ENCODE peak calls at places on chromosome 11, in eight cellular contexts. L is tibial nerve, V is astrocyte, E is heart left ventricle, M is cardiac muscle cell, C is breast epithelium, K is pancreas, A is thoracic aorta. X is an unnamed sample.

GRCh38 chr11:71456294-71456693 is 3.3 kb downstream of the NADSYN1 start:
- DNase-seq in A (no peak), V (no peak), M (no peak), E (no peak), C (no peak), L (no peak), K (no peak), X (no peak)

GRCh38 chr11:44955019-44955738 is 4.5 kb upstream of the TP53I11 start:
- DNase-seq in V (peak; percentile 83), E (peak; percentile 69), K (peak; percentile 43), A (no peak), M (peak; percentile 96), L (peak; percentile 48), C (no peak), X (peak; percentile 67)

GRCh38 chr11:75241036-75241905 is 697 bp downstream of the TPBGL start:
- DNase-seq in K (peak; percentile 78), M (peak; percentile 90), C (peak; percentile 76), V (peak; percentile 56), A (no peak), E (peak; percentile 82), L (peak; percentile 72), X (peak; percentile 84)

GRCh38 chr11:17272823-17273222 is 3.7 kb upstream of the NUCB2 start:
- DNase-seq in M (no peak), A (no peak), L (no peak), K (no peak), V (no peak), E (no peak), C (no peak), X (no peak)

GRCh38 chr11:12215192-12215591 is 104.8 kb downstream of the MICAL2 start:
- DNase-seq in C (no peak), V (no peak), E (no peak), M (no peak), L (no peak), K (no peak), A (no peak), X (no peak)

GRCh38 chr11:86947541-86947940 is 7.7 kb downstream of the FZD4 start:
- DNase-seq in V (no peak), E (no peak), M (no peak), K (no peak), L (no peak), C (no peak), A (no peak), X (no peak)

GRCh38 chr11:116454020-116454645 is 318.7 kb downstream of the BUD13 start:
- DNase-seq in K (peak; percentile 18), E (peak; percentile 28), M (peak; percentile 51), C (no peak), V (peak; percentile 12), A (no peak), L (peak; percentile 36), X (no peak)

GRCh38 chr11:129637473-129637872 is 178.2 kb upstream of the TMEM45B start:
- DNase-seq in M (no peak), K (no peak), A (no peak), L (no peak), E (no peak), C (no peak), V (peak; percentile 49), X (no peak)

GRCh38 chr11:110896358-110896757 is 184.1 kb upstream of the ARHGAP20 start:
- DNase-seq in E (no peak), M (peak; percentile 74), V (peak; percentile 93), L (no peak), C (no peak), A (no peak), K (no peak), X (peak; percentile 37)

GRCh38 chr11:13160745-13161144 is 116.8 kb upstream of the BMAL1 start:
- DNase-seq in A (no peak), V (no peak), M (no peak), C (no peak), L (no peak), K (no peak), E (no peak), X (no peak)

GRCh38 chr11:104565581-104565956 is 332.7 kb downstream of the CASP12 start:
- DNase-seq in M (no peak), V (no peak), A (no peak), K (no peak), C (no peak), E (no peak), L (no peak), X (no peak)

GRCh38 chr11:125494987-125495725 is 909 bp downstream of the FEZ1 start:
- DNase-seq in V (peak; percentile 22), L (peak; percentile 28), K (peak; percentile 21), A (peak; percentile 15), C (no peak), M (peak; percentile 50), E (peak; percentile 23), X (peak; percentile 68)

GRCh38 chr11:3006505-3007260 is 14.6 kb upstream of the NAP1L4 start:
- DNase-seq in K (no peak), V (no peak), M (no peak), C (peak; percentile 27), E (no peak), A (no peak), L (no peak), X (peak; percentile 61)

GRCh38 chr11:115718945-115719344 is 214.7 kb upstream of the CADM1 start:
- DNase-seq in M (no peak), C (no peak), L (no peak), V (no peak), A (no peak), K (no peak), E (no peak), X (no peak)

GRCh38 chr11:122123258-122123929 is 7.4 kb upstream of the BLID start:
- DNase-seq in C (no peak), E (no peak), L (no peak), K (no peak), M (no peak), V (no peak), A (no peak), X (no peak)

DNA sequence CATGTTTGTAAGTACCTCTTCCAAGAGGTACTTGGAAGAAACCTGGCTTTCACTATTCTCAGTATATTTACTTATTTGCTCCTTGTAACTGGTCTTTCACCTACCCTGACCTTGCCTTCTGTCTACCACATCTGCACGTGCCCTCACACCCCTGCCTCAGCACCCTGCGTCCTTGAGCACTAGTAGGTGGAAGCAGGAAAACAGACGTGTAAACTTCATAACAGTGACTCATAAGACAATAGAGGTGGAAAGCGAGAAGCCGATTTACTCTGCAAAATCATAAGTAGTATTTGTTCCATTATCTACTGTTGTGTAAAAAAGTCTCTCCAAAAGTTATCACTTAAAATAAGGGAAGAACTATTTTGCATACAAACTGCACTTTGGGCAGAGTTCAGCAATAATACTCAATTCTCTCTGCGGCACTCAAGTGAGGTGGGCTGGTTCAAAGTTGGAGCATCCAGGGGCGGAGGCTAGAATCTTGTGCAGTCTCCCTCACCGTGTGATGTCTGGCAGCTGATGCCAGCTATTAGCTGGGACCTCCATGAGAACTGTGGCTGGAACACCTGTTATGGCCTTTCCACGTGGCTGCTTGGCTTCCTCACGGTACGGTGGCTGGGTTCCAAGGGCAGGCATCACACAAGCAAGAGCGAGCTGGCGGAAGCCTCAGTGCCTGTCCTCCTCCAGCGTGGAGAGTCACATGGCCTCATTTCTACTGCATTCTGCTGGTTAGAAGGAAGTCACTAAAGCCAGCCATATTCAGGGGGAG is 30.4 kb downstream of the PACS1 start:
- DNase-seq in V (peak; percentile 36), C (peak; percentile 76), L (peak; percentile 41), E (peak; percentile 68), K (peak; percentile 86), A (no peak), M (no peak), X (peak; percentile 65)
- H3K27ac ChIP-seq in V (no peak overlapping the region), C (peak overlapping the region; percentile 3), L (no peak overlapping the region), E (peak overlapping the region; percentile 67), K (peak overlapping the region; percentile 38), A (no peak overlapping the region), M (no peak overlapping the region), X (no peak overlapping the region)

GRCh38 chr11:62792193-62792575 is 378 bp upstream of the TMEM223 start:
- DNase-seq in L (no peak), K (no peak), E (peak; percentile 64), M (no peak), V (no peak), A (no peak), C (no peak), X (no peak)
- H3K4me3 ChIP-seq in L (peak overlapping the region; percentile 86), K (peak overlapping the region; percentile 85), E (peak overlapping the region; percentile 99), M (peak overlapping the region; percentile 92), V (peak overlapping the region; percentile 92), A (peak overlapping the region; percentile 80), C (peak overlapping the region; percentile 91), X (peak overlapping the region; percentile 79)

GRCh38 chr11:1653541-1654387 is 24.2 kb downstream of the KRTAP5-5 start:
- DNase-seq in K (no peak), A (no peak), V (no peak), E (no peak), C (peak; percentile 28), L (no peak), M (no peak), X (peak; percentile 6)

GRCh38 chr11:1656670-1657069 is 27.1 kb downstream of the KRTAP5-5 start:
- DNase-seq in A (no peak), L (no peak), E (no peak), V (no peak), K (no peak), C (peak; percentile 5), M (no peak), X (peak; percentile 20)

GRCh38 chr11:1656061-1656441 is 26.5 kb downstream of the KRTAP5-5 start:
- DNase-seq in K (no peak), A (no peak), M (no peak), C (no peak), V (no peak), E (no peak), L (no peak), X (no peak)

GRCh38 chr11:1654388-1655167 is 25.0 kb downstream of the KRTAP5-5 start:
- DNase-seq in C (peak; percentile 25), A (no peak), L (no peak), M (peak; percentile 17), K (no peak), E (no peak), V (no peak), X (peak; percentile 49)

DNA sequence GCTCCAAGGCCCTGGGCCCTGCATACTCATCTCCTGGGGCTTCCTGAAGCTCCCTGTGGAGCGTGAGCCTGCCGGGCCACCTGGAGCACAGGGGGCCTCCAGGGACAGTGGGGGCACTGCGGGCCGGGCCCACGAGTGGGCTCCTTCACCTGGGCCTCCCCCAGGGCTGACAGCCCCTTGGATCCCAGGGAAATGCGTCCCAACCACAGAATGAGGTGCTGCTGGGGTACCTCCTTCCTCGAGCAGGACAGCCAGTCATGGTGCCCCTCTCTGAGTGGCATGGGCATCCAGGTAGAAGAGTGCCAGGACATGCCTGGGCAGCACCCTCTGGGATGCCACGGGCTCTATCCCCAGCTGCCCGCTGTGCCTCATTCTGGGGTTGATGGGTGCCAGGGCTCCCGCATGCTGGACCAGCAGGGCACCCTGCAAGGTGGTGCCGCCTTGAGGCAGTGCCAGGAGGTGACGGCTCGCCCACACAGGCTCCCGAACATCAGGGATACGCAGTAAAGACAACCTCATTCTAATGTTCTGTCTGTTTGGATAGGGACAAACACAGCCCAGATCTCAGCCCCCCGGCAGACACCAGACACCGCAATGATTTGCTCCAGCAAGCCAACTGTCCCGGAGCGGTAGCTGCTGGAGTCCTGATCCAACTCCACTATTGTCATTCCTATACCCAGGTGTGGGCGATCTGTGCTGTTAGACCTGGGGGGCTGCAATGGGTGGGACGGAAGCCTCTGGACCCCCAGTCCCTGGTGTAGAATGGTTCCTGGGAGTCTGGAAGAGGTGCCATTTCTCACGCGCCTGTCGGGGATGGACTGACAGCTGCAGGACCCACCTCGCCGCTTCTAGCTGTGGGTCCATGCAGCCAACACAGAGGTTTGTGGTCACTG is 25.8 kb downstream of the KRTAP5-5 start:
- DNase-seq in M (no peak), L (no peak), A (no peak), K (no peak), C (peak; percentile 35), E (no peak), V (no peak), X (peak; percentile 5)
- H3K4me1 ChIP-seq in M (no peaks in the 10 kb centered on the region), L (no peaks in the 10 kb centered on the region), A (no peaks in the 10 kb centered on the region), K (no peaks in the 10 kb centered on the region), C (no peaks in the 10 kb centered on the region), E (peaks cover 5% of the 10 kb centered on the region), V (no peaks in the 10 kb centered on the region), X (no peaks in the 10 kb centered on the region)

GRCh38 chr11:131042041-131042390 is 125.7 kb upstream of the SNX19 start:
- DNase-seq in V (no peak), E (no peak), C (no peak), L (no peak), K (no peak), M (no peak), A (no peak), X (no peak)
- H3K27ac ChIP-seq in V (no peak overlapping the region), E (no peak overlapping the region), C (no peak overlapping the region), L (no peak overlapping the region), K (no peak overlapping the region), M (no peak overlapping the region), A (no peak overlapping the region), X (no peak overlapping the region)